ENCODE peak calls at places on chromosomes 4 and X, in nine cellular contexts. V is T-helper 17 cell, G is HepG2, Y is GDM1, U is IMR-90, H is Right ventricle myocardium superior, E is tibial nerve, J is neural crest cell, N is iPS DF 19.7. F is an unnamed sample.

GRCh38 chrX:150544222-150544787 is 24.1 kb upstream of the MTM1 start:
- DNase-seq in V (no peak), G (peak), Y (no peak), U (no peak), H (no peak), E (no peak), J (no peak), N (no peak), F (no peak)

GRCh38 chr4:7358100-7358735 is 76.5 kb downstream of the PSAPL1 start:
- DNase-seq in V (no peak), G (no peak), Y (no peak), U (peak), H (peak), E (no peak), J (no peak), N (no peak), F (no peak)

GRCh38 chr4:3708103-3708510 is 58.1 kb upstream of the ADRA2C start:
- DNase-seq in V (no peak), G (no peak), Y (no peak), U (no peak), H (peak), E (no peak), J (no peak), N (no peak), F (no peak)

GRCh38 chr4:53905935-53906377 is 158.4 kb downstream of the CHIC2 start:
- DNase-seq in V (no peak), G (peak), Y (no peak), U (peak), H (peak), E (no peak), J (no peak), N (peak), F (peak)

GRCh38 chrX:65926095-65927019 is 113.5 kb downstream of the VSIG4 start:
- DNase-seq in V (no peak), G (no peak), Y (peak), U (no peak), H (no peak), E (no peak), J (no peak), N (no peak), F (no peak)

GRCh38 chrX:7709845-7710244 is 133.1 kb upstream of the VCX start:
- DNase-seq in V (no peak), G (no peak), Y (no peak), U (no peak), H (no peak), E (no peak), J (no peak), N (no peak), F (no peak)

GRCh38 chr4:8289956-8290700 is 20.6 kb downstream of the HTRA3 start:
- DNase-seq in V (no peak), G (no peak), Y (no peak), U (no peak), H (peak), E (no peak), J (no peak), N (no peak), F (no peak)

GRCh38 chr4:115119804-115120352 is 6.5 kb upstream of the NDST4 start:
- DNase-seq in V (no peak), G (no peak), Y (no peak), U (no peak), H (no peak), E (no peak), J (no peak), N (no peak), F (no peak)

GRCh38 chrX:9416562-9417319 is 48.1 kb upstream of the TBL1X start:
- DNase-seq in V (no peak), G (no peak), Y (no peak), U (peak), H (no peak), E (no peak), J (no peak), N (no peak), F (no peak)

GRCh38 chrX:107856289-107856688 is 30.6 kb downstream of the MID2 start:
- DNase-seq in V (no peak), G (no peak), Y (no peak), U (no peak), H (no peak), E (no peak), J (no peak), N (no peak), F (no peak)

GRCh38 chr4:88185916-88186315 is 27.5 kb upstream of the ABCG2 start:
- DNase-seq in V (no peak), G (no peak), Y (no peak), U (peak), H (no peak), E (no peak), J (no peak), N (no peak), F (no peak)

GRCh38 chr4:25233194-25233593 is 639 bp upstream of the PI4K2B start:
- DNase-seq in V (no peak), G (no peak), Y (no peak), U (no peak), H (no peak), E (no peak), J (no peak), N (no peak), F (no peak)

GRCh38 chr4:121656269-121656641 is 40.5 kb downstream of the ANXA5 start:
- DNase-seq in V (no peak), G (peak), Y (peak), U (peak), H (peak), E (peak), J (peak), N (no peak), F (no peak)

GRCh38 chr4:89929425-89930272 is 35.0 kb downstream of the MMRN1 start:
- DNase-seq in V (no peak), G (no peak), Y (no peak), U (no peak), H (no peak), E (no peak), J (no peak), N (no peak), F (no peak)

GRCh38 chr4:127634181-127634580 is 1.4 kb downstream of the INTU start:
- DNase-seq in V (no peak), G (no peak), Y (no peak), U (peak), H (no peak), E (no peak), J (no peak), N (no peak), F (no peak)

GRCh38 chr4:125049711-125050110 is 265.0 kb upstream of the FAT4 start:
- DNase-seq in V (no peak), G (no peak), Y (no peak), U (peak), H (no peak), E (no peak), J (no peak), N (no peak), F (no peak)

F was measured in esophagus muscularis mucosa.